ENCODE peak calls at places on chromosome 3, in seven cellular contexts. One of them, this sample, is unnamed.

GRCh38 chr3:184099806-184100686 is 3.2 kb downstream of the HTR3E start:
- DNase-seq in NCI-H1930: no peak
- DNase-seq in DMS153: no peak
- DNase-seq in stimulated activated CD8-positive, alpha-beta memory T cell treated with anti-CD3 and anti-CD28 coated beads, Interleukin-4, amount 100 ng/mL, for 1 hour: no peak
- DNase-seq in non-pigmented ciliary epithelial cell: no peak
- DNase-seq in upper lobe of right lung: no peak
- DNase-seq in fibroblast of mammary gland: no peak
- DNase-seq in this sample: no peak

GRCh38 chr3:193021506-193022010 is 103.9 kb upstream of the MB21D2 start:
- DNase-seq in NCI-H1930: no peak
- DNase-seq in DMS153: no peak
- DNase-seq in stimulated activated CD8-positive, alpha-beta memory T cell treated with anti-CD3 and anti-CD28 coated beads, Interleukin-4, amount 100 ng/mL, for 1 hour: no peak
- DNase-seq in non-pigmented ciliary epithelial cell: no peak
- DNase-seq in upper lobe of right lung: no peak
- DNase-seq in fibroblast of mammary gland: no peak
- DNase-seq in this sample: no peak

GRCh38 chr3:188262913-188263683 is 109.1 kb downstream of the LPP start:
- DNase-seq in NCI-H1930: no peak
- DNase-seq in DMS153: peak; percentile 64
- DNase-seq in stimulated activated CD8-positive, alpha-beta memory T cell treated with anti-CD3 and anti-CD28 coated beads, Interleukin-4, amount 100 ng/mL, for 1 hour: no peak
- DNase-seq in non-pigmented ciliary epithelial cell: peak; percentile 57
- DNase-seq in upper lobe of right lung: no peak
- DNase-seq in fibroblast of mammary gland: peak; percentile 97
- DNase-seq in this sample: peak; percentile 77

GRCh38 chr3:112647122-112647521 is 6.2 kb upstream of the CCDC80 start:
- DNase-seq in NCI-H1930: no peak
- DNase-seq in DMS153: no peak
- DNase-seq in stimulated activated CD8-positive, alpha-beta memory T cell treated with anti-CD3 and anti-CD28 coated beads, Interleukin-4, amount 100 ng/mL, for 1 hour: no peak
- DNase-seq in non-pigmented ciliary epithelial cell: peak; percentile 91
- DNase-seq in upper lobe of right lung: no peak
- DNase-seq in fibroblast of mammary gland: peak; percentile 85
- DNase-seq in this sample: peak; percentile 94

GRCh38 chr3:48285132-48285531 is 44.2 kb downstream of the ZNF589 start:
- DNase-seq in NCI-H1930: no peak
- DNase-seq in DMS153: no peak
- DNase-seq in stimulated activated CD8-positive, alpha-beta memory T cell treated with anti-CD3 and anti-CD28 coated beads, Interleukin-4, amount 100 ng/mL, for 1 hour: no peak
- DNase-seq in non-pigmented ciliary epithelial cell: no peak
- DNase-seq in upper lobe of right lung: no peak
- DNase-seq in fibroblast of mammary gland: no peak
- DNase-seq in this sample: peak; percentile 6

GRCh38 chr3:99931059-99931458 is 113.4 kb downstream of the CMSS1 start:
- DNase-seq in NCI-H1930: no peak
- DNase-seq in DMS153: no peak
- DNase-seq in stimulated activated CD8-positive, alpha-beta memory T cell treated with anti-CD3 and anti-CD28 coated beads, Interleukin-4, amount 100 ng/mL, for 1 hour: no peak
- DNase-seq in non-pigmented ciliary epithelial cell: no peak
- DNase-seq in upper lobe of right lung: no peak
- DNase-seq in fibroblast of mammary gland: no peak
- DNase-seq in this sample: no peak

GRCh38 chr3:88059380-88060160 is 515 bp downstream of the ZNF654 start:
- DNase-seq in NCI-H1930: no peak
- DNase-seq in DMS153: no peak
- DNase-seq in stimulated activated CD8-positive, alpha-beta memory T cell treated with anti-CD3 and anti-CD28 coated beads, Interleukin-4, amount 100 ng/mL, for 1 hour: no peak
- DNase-seq in non-pigmented ciliary epithelial cell: no peak
- DNase-seq in upper lobe of right lung: no peak
- DNase-seq in fibroblast of mammary gland: no peak
- DNase-seq in this sample: no peak

GRCh38 chr3:30617069-30617468 is 10.7 kb downstream of the TGFBR2 start:
- DNase-seq in NCI-H1930: no peak
- DNase-seq in DMS153: no peak
- DNase-seq in stimulated activated CD8-positive, alpha-beta memory T cell treated with anti-CD3 and anti-CD28 coated beads, Interleukin-4, amount 100 ng/mL, for 1 hour: no peak
- DNase-seq in non-pigmented ciliary epithelial cell: no peak
- DNase-seq in upper lobe of right lung: no peak
- DNase-seq in fibroblast of mammary gland: no peak
- DNase-seq in this sample: no peak

GRCh38 chr3:108602249-108602934 is 12.9 kb downstream of the DZIP3 start:
- DNase-seq in NCI-H1930: no peak
- DNase-seq in DMS153: peak; percentile 49
- DNase-seq in stimulated activated CD8-positive, alpha-beta memory T cell treated with anti-CD3 and anti-CD28 coated beads, Interleukin-4, amount 100 ng/mL, for 1 hour: peak; percentile 6
- DNase-seq in non-pigmented ciliary epithelial cell: no peak
- DNase-seq in upper lobe of right lung: no peak
- DNase-seq in fibroblast of mammary gland: no peak
- DNase-seq in this sample: no peak

GRCh38 chr3:188049890-188050530 is 103.9 kb upstream of the LPP start:
- DNase-seq in NCI-H1930: no peak
- DNase-seq in DMS153: no peak
- DNase-seq in stimulated activated CD8-positive, alpha-beta memory T cell treated with anti-CD3 and anti-CD28 coated beads, Interleukin-4, amount 100 ng/mL, for 1 hour: no peak
- DNase-seq in non-pigmented ciliary epithelial cell: no peak
- DNase-seq in upper lobe of right lung: no peak
- DNase-seq in fibroblast of mammary gland: no peak
- DNase-seq in this sample: no peak

GRCh38 chr3:33146791-33147445 is 33.1 kb downstream of the CRTAP start:
- DNase-seq in NCI-H1930: no peak
- DNase-seq in DMS153: no peak
- DNase-seq in stimulated activated CD8-positive, alpha-beta memory T cell treated with anti-CD3 and anti-CD28 coated beads, Interleukin-4, amount 100 ng/mL, for 1 hour: no peak
- DNase-seq in non-pigmented ciliary epithelial cell: no peak
- DNase-seq in upper lobe of right lung: no peak
- DNase-seq in fibroblast of mammary gland: peak; percentile 65
- DNase-seq in this sample: peak; percentile 49

GRCh38 chr3:187172929-187173328 is 24.4 kb upstream of the RTP1 start:
- DNase-seq in NCI-H1930: no peak
- DNase-seq in DMS153: no peak
- DNase-seq in stimulated activated CD8-positive, alpha-beta memory T cell treated with anti-CD3 and anti-CD28 coated beads, Interleukin-4, amount 100 ng/mL, for 1 hour: no peak
- DNase-seq in non-pigmented ciliary epithelial cell: no peak
- DNase-seq in upper lobe of right lung: no peak
- DNase-seq in fibroblast of mammary gland: no peak
- DNase-seq in this sample: no peak

GRCh38 chr3:136938334-136938733 is 19.4 kb upstream of the IL20RB start:
- DNase-seq in NCI-H1930: no peak
- DNase-seq in DMS153: no peak
- DNase-seq in stimulated activated CD8-positive, alpha-beta memory T cell treated with anti-CD3 and anti-CD28 coated beads, Interleukin-4, amount 100 ng/mL, for 1 hour: no peak
- DNase-seq in non-pigmented ciliary epithelial cell: no peak
- DNase-seq in upper lobe of right lung: no peak
- DNase-seq in fibroblast of mammary gland: peak; percentile 70
- DNase-seq in this sample: peak; percentile 68

GRCh38 chr3:46095307-46095706 is 68.0 kb upstream of the XCR1 start:
- DNase-seq in NCI-H1930: no peak
- DNase-seq in DMS153: no peak
- DNase-seq in stimulated activated CD8-positive, alpha-beta memory T cell treated with anti-CD3 and anti-CD28 coated beads, Interleukin-4, amount 100 ng/mL, for 1 hour: no peak
- DNase-seq in non-pigmented ciliary epithelial cell: no peak
- DNase-seq in upper lobe of right lung: no peak
- DNase-seq in fibroblast of mammary gland: no peak
- DNase-seq in this sample: no peak

GRCh38 chr3:139300416-139300815 is 43.4 kb upstream of the MRPS22 start:
- DNase-seq in NCI-H1930: no peak
- DNase-seq in DMS153: no peak
- DNase-seq in stimulated activated CD8-positive, alpha-beta memory T cell treated with anti-CD3 and anti-CD28 coated beads, Interleukin-4, amount 100 ng/mL, for 1 hour: no peak
- DNase-seq in non-pigmented ciliary epithelial cell: no peak
- DNase-seq in upper lobe of right lung: no peak
- DNase-seq in fibroblast of mammary gland: no peak
- DNase-seq in this sample: no peak

GRCh38 chr3:80338366-80338765 is 570.6 kb upstream of the ROBO1 start:
- DNase-seq in NCI-H1930: no peak
- DNase-seq in DMS153: no peak
- DNase-seq in stimulated activated CD8-positive, alpha-beta memory T cell treated with anti-CD3 and anti-CD28 coated beads, Interleukin-4, amount 100 ng/mL, for 1 hour: no peak
- DNase-seq in non-pigmented ciliary epithelial cell: no peak
- DNase-seq in upper lobe of right lung: no peak
- DNase-seq in fibroblast of mammary gland: peak; percentile 35
- DNase-seq in this sample: peak; percentile 18

GRCh38 chr3:150237490-150237889 is 170.6 kb upstream of the TSC22D2 start:
- DNase-seq in NCI-H1930: no peak
- DNase-seq in DMS153: no peak
- DNase-seq in stimulated activated CD8-positive, alpha-beta memory T cell treated with anti-CD3 and anti-CD28 coated beads, Interleukin-4, amount 100 ng/mL, for 1 hour: no peak
- DNase-seq in non-pigmented ciliary epithelial cell: no peak
- DNase-seq in upper lobe of right lung: no peak
- DNase-seq in fibroblast of mammary gland: peak; percentile 82
- DNase-seq in this sample: peak; percentile 47

GRCh38 chr3:134685881-134686802 is 35.3 kb upstream of the KY start:
- DNase-seq in NCI-H1930: no peak
- DNase-seq in DMS153: no peak
- DNase-seq in stimulated activated CD8-positive, alpha-beta memory T cell treated with anti-CD3 and anti-CD28 coated beads, Interleukin-4, amount 100 ng/mL, for 1 hour: no peak
- DNase-seq in non-pigmented ciliary epithelial cell: peak; percentile 34
- DNase-seq in upper lobe of right lung: no peak
- DNase-seq in fibroblast of mammary gland: peak; percentile 96
- DNase-seq in this sample: peak; percentile 56

GRCh38 chr3:41002104-41002503 is 197.2 kb upstream of the CTNNB1 start:
- DNase-seq in NCI-H1930: no peak
- DNase-seq in DMS153: peak; percentile 12
- DNase-seq in stimulated activated CD8-positive, alpha-beta memory T cell treated with anti-CD3 and anti-CD28 coated beads, Interleukin-4, amount 100 ng/mL, for 1 hour: no peak
- DNase-seq in non-pigmented ciliary epithelial cell: no peak
- DNase-seq in upper lobe of right lung: no peak
- DNase-seq in fibroblast of mammary gland: no peak
- DNase-seq in this sample: no peak

GRCh38 chr3:49992351-49992750 is 52.4 kb downstream of the RBM6 start:
- DNase-seq in NCI-H1930: no peak
- DNase-seq in DMS153: no peak
- DNase-seq in stimulated activated CD8-positive, alpha-beta memory T cell treated with anti-CD3 and anti-CD28 coated beads, Interleukin-4, amount 100 ng/mL, for 1 hour: no peak
- DNase-seq in non-pigmented ciliary epithelial cell: no peak
- DNase-seq in upper lobe of right lung: no peak
- DNase-seq in fibroblast of mammary gland: no peak
- DNase-seq in this sample: no peak

This sample was measured in fibroblast of pulmonary artery.